ENCODE peak calls at places on chromosomes 16 and 17, in five cellular contexts. X is posterior vena cava, Y is EL, T is myocyte, L is HT1080. Z is an unnamed sample.

GRCh38 chr17:41773190-41773588 is 13.3 kb downstream of the JUP start:
- DNase-seq in X (no peak), Y (peak; percentile 86), T (peak; percentile 76), L (peak; percentile 93), Z (no peak)

GRCh38 chr17:57604771-57605733 is 140.0 kb downstream of the CCDC182 start:
- DNase-seq in X (peak; percentile 73), Y (no peak), T (peak; percentile 95), L (no peak), Z (no peak)

GRCh38 chr16:51401673-51402072 is 250.6 kb upstream of the SALL1 start:
- DNase-seq in X (no peak), Y (no peak), T (no peak), L (no peak), Z (no peak)

GRCh38 chr17:42530952-42531454 is 5.0 kb upstream of the NAGLU start:
- DNase-seq in X (no peak), Y (no peak), T (no peak), L (no peak), Z (no peak)

GRCh38 chr17:44002141-44002848 is 2.1 kb upstream of the NAGS start:
- DNase-seq in X (no peak), Y (peak; percentile 80), T (no peak), L (peak; percentile 92), Z (no peak)

GRCh38 chr17:82236142-82236971 is 7.5 kb downstream of the SLC16A3 start:
- DNase-seq in X (peak; percentile 91), Y (no peak), T (peak; percentile 62), L (peak; percentile 54), Z (no peak)

GRCh38 chr17:67959510-67959909 is 36.8 kb downstream of the C17orf58 start:
- DNase-seq in X (no peak), Y (no peak), T (no peak), L (no peak), Z (no peak)

GRCh38 chr17:2042355-2042929 is 620 bp downstream of the OVCA2 start:
- DNase-seq in X (no peak), Y (no peak), T (peak; percentile 66), L (no peak), Z (no peak)

GRCh38 chr17:63345598-63345997 is 100.5 kb downstream of the CYB561 start:
- DNase-seq in X (no peak), Y (peak; percentile 32), T (no peak), L (no peak), Z (no peak)

GRCh38 chr17:64118452-64118979 is 11.4 kb downstream of the ERN1 start:
- DNase-seq in X (no peak), Y (no peak), T (peak; percentile 84), L (no peak), Z (no peak)

GRCh38 chr17:2798679-2799078 is 2.4 kb downstream of the RAP1GAP2 start:
- DNase-seq in X (no peak), Y (no peak), T (no peak), L (no peak), Z (no peak)

GRCh38 chr16:88376835-88377726 is 5.7 kb upstream of the ZNF469 start:
- DNase-seq in X (peak; percentile 84), Y (peak; percentile 44), T (no peak), L (no peak), Z (no peak)

GRCh38 chr17:38569701-38570512 is 35.8 kb downstream of the SRCIN1 start:
- DNase-seq in X (no peak), Y (no peak), T (no peak), L (no peak), Z (no peak)

GRCh38 chr16:57260294-57260929 is 15.4 kb downstream of the ARL2BP start:
- DNase-seq in X (peak; percentile 68), Y (peak; percentile 66), T (peak; percentile 47), L (peak; percentile 95), Z (peak; percentile 49)

GRCh38 chr17:3910420-3911270 is 5.6 kb downstream of the P2RX1 start:
- DNase-seq in X (no peak), Y (no peak), T (no peak), L (no peak), Z (no peak)

GRCh38 chr17:7336240-7337175 is at the start of gene ACAP1:
- DNase-seq in X (no peak), Y (no peak), T (no peak), L (no peak), Z (no peak)

GRCh38 chr17:57124053-57124452 is 39.0 kb downstream of the AKAP1 start:
- DNase-seq in X (no peak), Y (no peak), T (no peak), L (no peak), Z (no peak)

GRCh38 chr17:18059283-18059682 is 20.1 kb downstream of the GID4 start:
- DNase-seq in X (no peak), Y (no peak), T (no peak), L (peak; percentile 55), Z (no peak)

GRCh38 chr17:38761612-38762011 is 9.1 kb downstream of the PSMB3 start:
- DNase-seq in X (no peak), Y (peak; percentile 53), T (peak; percentile 70), L (peak; percentile 37), Z (no peak)

GRCh38 chr17:42985225-42985624 is 4.9 kb downstream of the RUNDC1 start:
- DNase-seq in X (no peak), Y (no peak), T (no peak), L (no peak), Z (no peak)

GRCh38 chr17:62628845-62629555 is 1.5 kb downstream of the MRC2 start:
- DNase-seq in X (peak; percentile 88), Y (peak; percentile 53), T (peak; percentile 53), L (peak; percentile 17), Z (peak; percentile 84)

GRCh38 chr16:54998834-54999233 is 68.2 kb downstream of the IRX5 start:
- DNase-seq in X (no peak), Y (no peak), T (no peak), L (no peak), Z (no peak)

Z was measured in mesenteric fat pad.